ENCODE peak calls at places on chromosomes 13 and 19, in five cellular contexts. R is NCI-H1092 treated with DMSO at 0.1 percent for 48 hours; K is stomach; H is upper lobe of left lung; L is stimulated activated CD4-positive, alpha-beta T cell treated with anti-CD3 and anti-CD28 coated beads, Interleukin-4, amount 100 ng/mL, for 1 hour. W is an unnamed sample.

GRCh38 chr19:52464798-52465470 is 11.6 kb downstream of the ZNF578 start:
- DNase-seq in R (no peak), K (no peak), H (no peak), L (no peak), W (no peak)

GRCh38 chr13:114142640-114143490 is 10.4 kb upstream of the RASA3 start:
- DNase-seq in R (peak; percentile 77), K (peak; percentile 63), H (no peak), L (peak; percentile 14), W (peak; percentile 76)

GRCh38 chr13:111912453-111912866 is 154.5 kb upstream of the SOX1 start:
- DNase-seq in R (no peak), K (no peak), H (no peak), L (no peak), W (no peak)

GRCh38 chr13:26062853-26063444 is 11.1 kb upstream of the SHISA2 start:
- DNase-seq in R (peak; percentile 57), K (peak; percentile 49), H (no peak), L (peak; percentile 15), W (peak; percentile 66)

GRCh38 chr13:33326246-33326645 is 40.7 kb upstream of the STARD13 start:
- DNase-seq in R (no peak), K (no peak), H (no peak), L (no peak), W (no peak)

GRCh38 chr13:99601535-99601934 is 100.3 kb downstream of the TM9SF2 start:
- DNase-seq in R (no peak), K (no peak), H (no peak), L (no peak), W (no peak)

GRCh38 chr13:111661776-111662175 is 341.3 kb downstream of the TEX29 start:
- DNase-seq in R (no peak), K (no peak), H (peak; percentile 38), L (no peak), W (no peak)

GRCh38 chr13:49371943-49372636 is 71.8 kb downstream of the CAB39L start:
- DNase-seq in R (no peak), K (no peak), H (no peak), L (no peak), W (no peak)

GRCh38 chr19:49930483-49931011 is 1.2 kb upstream of the NUP62 start:
- DNase-seq in R (no peak), K (no peak), H (no peak), L (no peak), W (peak; percentile 32)

GRCh38 chr19:38409631-38410133 is 6.8 kb downstream of the FAM98C start:
- DNase-seq in R (no peak), K (no peak), H (no peak), L (no peak), W (no peak)

GRCh38 chr13:24081388-24081787 is 79.1 kb upstream of the SPATA13 start:
- DNase-seq in R (no peak), K (no peak), H (no peak), L (no peak), W (no peak)

GRCh38 chr19:2503521-2504109 is 27.7 kb downstream of the GADD45B start:
- DNase-seq in R (no peak), K (no peak), H (no peak), L (peak; percentile 67), W (no peak)

GRCh38 chr19:51807111-51807701 is 12.2 kb downstream of the FPR3 start:
- DNase-seq in R (no peak), K (no peak), H (no peak), L (no peak), W (no peak)